ENCODE peak calls at places on chromosomes 4 and X, in seven cellular contexts. A is mesendoderm, U is H9, S is IMR-90, P is trophoblast cell, F is H1, I is mesenchymal stem cell. T is an unnamed sample.

GRCh38 chr4:125168531-125168930 is 146.2 kb upstream of the FAT4 start:
- DNase-seq in A (no peak), U (no peak), S (peak), P (no peak), F (no peak), I (no peak), T (no peak)

GRCh38 chrX:11893933-11894710 is 136.1 kb downstream of the MSL3 start:
- DNase-seq in A (no peak), U (no peak), S (no peak), P (no peak), F (no peak), I (no peak), T (no peak)

GRCh38 chr4:55611358-55612059 is 19.5 kb upstream of the PDCL2 start:
- DNase-seq in A (no peak), U (no peak), S (no peak), P (no peak), F (no peak), I (no peak), T (no peak)

GRCh38 chrX:105822138-105823091 is at the start of gene NRK:
- DNase-seq in A (peak), U (peak), S (no peak), P (peak), F (peak), I (peak), T (no peak)

GRCh38 chr4:19329077-19329476 is 922.6 kb upstream of the SLIT2 start:
- DNase-seq in A (no peak), U (no peak), S (no peak), P (no peak), F (no peak), I (no peak), T (no peak)

GRCh38 chr4:122309988-122310626 is 68.7 kb upstream of the ADAD1 start:
- DNase-seq in A (peak), U (no peak), S (peak), P (peak), F (no peak), I (peak), T (no peak)

GRCh38 chr4:73608677-73609594 is 11.3 kb downstream of the RASSF6 start:
- DNase-seq in A (no peak), U (no peak), S (peak), P (no peak), F (no peak), I (peak), T (no peak)

GRCh38 chr4:17688011-17688441 is 73.6 kb downstream of the MED28 start:
- DNase-seq in A (no peak), U (no peak), S (no peak), P (no peak), F (no peak), I (no peak), T (peak)

GRCh38 chrX:48761674-48762471 is at the start of gene GLOD5:
- DNase-seq in A (peak), U (peak), S (no peak), P (peak), F (peak), I (peak), T (no peak)

GRCh38 chr4:108272046-108272445 is 103.3 kb upstream of the LEF1 start:
- DNase-seq in A (no peak), U (no peak), S (peak), P (no peak), F (no peak), I (peak), T (no peak)

GRCh38 chr4:12507868-12508481 is 976.2 kb downstream of the RAB28 start:
- DNase-seq in A (peak), U (no peak), S (no peak), P (no peak), F (no peak), I (no peak), T (no peak)

GRCh38 chr4:83947811-83948210 is 411.9 kb downstream of the GPAT3 start:
- DNase-seq in A (peak), U (no peak), S (peak), P (no peak), F (no peak), I (no peak), T (peak)

GRCh38 chr4:3747582-3747906 is 18.6 kb upstream of the ADRA2C start:
- DNase-seq in A (peak), U (peak), S (no peak), P (peak), F (peak), I (no peak), T (no peak)

GRCh38 chr4:93791570-93792195 is 36.9 kb upstream of the ATOH1 start:
- DNase-seq in A (peak), U (peak), S (peak), P (peak), F (peak), I (peak), T (peak)

GRCh38 chr4:10100734-10101216 is 15.8 kb downstream of the WDR1 start:
- DNase-seq in A (no peak), U (no peak), S (no peak), P (peak), F (no peak), I (no peak), T (no peak)

GRCh38 chrX:100931218-100931924 is 2.7 kb upstream of the XKRX start:
- DNase-seq in A (no peak), U (no peak), S (no peak), P (no peak), F (no peak), I (no peak), T (no peak)

GRCh38 chr4:128670434-128670999 is 139.0 kb upstream of the JADE1 start:
- DNase-seq in A (no peak), U (no peak), S (no peak), P (no peak), F (no peak), I (no peak), T (no peak)

GRCh38 chrX:555589-556220 is 74.9 kb upstream of the SHOX start:
- DNase-seq in A (no peak), U (no peak), S (no peak), P (no peak), F (peak), I (no peak), T (no peak)

GRCh38 chrX:41198410-41198809 is 113.2 kb downstream of the USP9X start:
- DNase-seq in A (no peak), U (no peak), S (no peak), P (peak), F (no peak), I (no peak), T (no peak)

GRCh38 chrX:110450050-110450449 is 91.4 kb downstream of the RTL9 start:
- DNase-seq in A (peak), U (peak), S (peak), P (peak), F (peak), I (peak), T (peak)

GRCh38 chr4:138085956-138086355 is 156.2 kb downstream of the SLC7A11 start:
- DNase-seq in A (no peak), U (no peak), S (no peak), P (no peak), F (no peak), I (no peak), T (no peak)
- H2AK5ac ChIP-seq in A (no peak), U (no peak), S (no peak), P (no peak), F (no peak), I (no peak), T (no peak)

GRCh38 chr4:185520119-185520518 is 15.2 kb downstream of the PDLIM3 start:
- DNase-seq in A (no peak), U (no peak), S (peak), P (peak), F (no peak), I (peak), T (no peak)
- H2AK5ac ChIP-seq in A (no peak), U (no peak), S (no peak), P (no peak), F (no peak), I (no peak), T (no peak)

GRCh38 chrX:5425119-5425518 is 803.5 kb downstream of the NLGN4X start:
- DNase-seq in A (no peak), U (no peak), S (no peak), P (no peak), F (no peak), I (no peak), T (no peak)
- H2AK5ac ChIP-seq in A (no peak), U (no peak), S (no peak), P (no peak), F (no peak), I (no peak), T (no peak)

DNA sequence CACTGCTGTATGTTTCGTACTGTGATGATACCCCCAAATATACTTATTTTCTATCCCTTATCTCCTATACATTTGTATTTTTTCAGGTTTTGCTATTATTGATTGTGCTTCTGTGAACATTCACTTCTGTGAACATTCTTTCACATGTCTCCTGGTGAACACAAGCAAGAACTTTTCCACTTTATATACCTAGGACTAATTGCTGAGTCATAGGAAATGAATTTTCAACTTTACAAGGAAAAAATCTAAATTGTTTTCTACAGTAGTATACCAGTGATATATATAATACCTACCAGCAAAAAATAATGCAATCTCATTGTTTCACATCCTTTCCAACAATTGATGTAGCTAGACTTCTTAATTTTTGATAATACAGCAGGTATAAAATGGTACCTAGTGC is 139.5 kb upstream of the MAGEB18 start:
- DNase-seq in A (no peak), U (no peak), S (no peak), P (no peak), F (no peak), I (no peak), T (no peak)
- H2AK5ac ChIP-seq in A (no peak), U (no peak), S (no peak), P (no peak), F (no peak), I (no peak), T (no peak)